ENCODE peak calls at places on chromosome 21, in five cellular contexts. F, B, J, V and Z are unnamed samples.

GRCh38 chr21:31180256-31181088 is 142.2 kb upstream of the KRTAP19-8 start:
- DNase-seq in F (peak; percentile 56), B (peak; percentile 69), J (peak; percentile 68), V (peak; percentile 51), Z (peak; percentile 71)

GRCh38 chr21:21387891-21388290 is 389.7 kb downstream of the NCAM2 start:
- DNase-seq in F (no peak), B (no peak), J (no peak), V (no peak), Z (no peak)

GRCh38 chr21:43793243-43793642 is 3.9 kb downstream of the RRP1 start:
- DNase-seq in F (no peak), B (no peak), J (no peak), V (no peak), Z (no peak)

GRCh38 chr21:15549671-15550070 is 180.1 kb upstream of the USP25 start:
- DNase-seq in F (no peak), B (peak; percentile 67), J (peak; percentile 46), V (no peak), Z (peak; percentile 32)

GRCh38 chr21:44000360-44000759 is 11.7 kb upstream of the TRAPPC10 start:
- DNase-seq in F (no peak), B (no peak), J (no peak), V (no peak), Z (no peak)

GRCh38 chr21:43690346-43690745 is 28.6 kb upstream of the PDXK start:
- DNase-seq in F (no peak), B (no peak), J (no peak), V (no peak), Z (no peak)

GRCh38 chr21:24255591-24255990 is 1351.7 kb downstream of the MRPL39 start:
- DNase-seq in F (no peak), B (no peak), J (no peak), V (no peak), Z (no peak)

GRCh38 chr21:43930074-43930847 is 65.2 kb downstream of the AGPAT3 start:
- DNase-seq in F (no peak), B (no peak), J (no peak), V (no peak), Z (no peak)

GRCh38 chr21:25997788-25998611 is 172.6 kb downstream of the APP start:
- DNase-seq in F (peak; percentile 22), B (peak; percentile 97), J (no peak), V (no peak), Z (peak; percentile 68)

GRCh38 chr21:40173833-40174232 is 306.6 kb downstream of the PCP4 start:
- DNase-seq in F (no peak), B (peak; percentile 33), J (no peak), V (no peak), Z (no peak)

GRCh38 chr21:20537162-20537561 is 461.0 kb upstream of the NCAM2 start:
- DNase-seq in F (no peak), B (no peak), J (no peak), V (no peak), Z (no peak)

GRCh38 chr21:14875704-14876364 is 189.0 kb downstream of the NRIP1 start:
- DNase-seq in F (no peak), B (no peak), J (no peak), V (no peak), Z (no peak)

GRCh38 chr21:40324389-40324788 is 457.2 kb downstream of the PCP4 start:
- DNase-seq in F (no peak), B (no peak), J (no peak), V (no peak), Z (no peak)

GRCh38 chr21:43191521-43191920 is 22.7 kb downstream of the CRYAA start:
- DNase-seq in F (no peak), B (no peak), J (no peak), V (no peak), Z (no peak)

GRCh38 chr21:14492890-14493289 is 53.2 kb downstream of the SAMSN1 start:
- DNase-seq in F (no peak), B (no peak), J (no peak), V (no peak), Z (no peak)

GRCh38 chr21:27633631-27634030 is 666.7 kb upstream of the ADAMTS5 start:
- DNase-seq in F (no peak), B (no peak), J (no peak), V (no peak), Z (no peak)

GRCh38 chr21:20591294-20591693 is 406.9 kb upstream of the NCAM2 start:
- DNase-seq in F (no peak), B (no peak), J (no peak), V (no peak), Z (peak; percentile 29)

DNA sequence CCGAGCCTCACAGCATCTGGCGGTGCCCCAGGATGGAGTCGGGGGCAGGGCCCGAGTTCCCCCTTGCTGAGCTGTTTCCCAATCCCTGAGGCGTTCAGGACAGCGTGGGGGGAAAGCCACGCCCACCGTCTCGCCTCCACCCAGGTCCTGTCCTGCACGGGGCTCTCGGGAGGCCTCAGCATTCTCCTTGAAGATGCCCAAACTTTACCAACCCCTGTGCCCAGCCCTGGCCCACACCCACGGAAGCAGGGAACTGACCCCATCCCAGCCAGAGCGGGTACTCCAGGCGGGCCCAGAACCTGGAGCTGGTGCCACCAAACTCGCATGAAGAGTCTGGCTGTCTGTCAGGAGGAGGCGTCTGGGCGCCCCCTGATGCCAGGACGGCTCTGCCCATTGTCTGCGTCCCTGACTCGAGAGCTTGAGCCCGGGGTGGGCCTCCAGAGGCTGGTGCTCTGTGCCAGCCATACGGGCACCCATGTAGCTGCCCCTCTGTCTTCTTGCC is 35.3 kb upstream of the POFUT2 start:
- DNase-seq in F (no peak), B (no peak), J (peak; percentile 72), V (no peak), Z (no peak)
- TF ChIP-seq EZH2phosphoT487 in F (no peak), B (no peak), J (no peak), V (no peak), Z (no peak)

GRCh38 chr21:34736116-34736870 is 67.5 kb downstream of the CLIC6 start:
- DNase-seq in F (no peak), B (no peak), J (peak; percentile 74), V (no peak), Z (peak; percentile 66)
- TF ChIP-seq EZH2phosphoT487 in F (no peak), B (no peak), J (no peak), V (no peak), Z (no peak)

DNA sequence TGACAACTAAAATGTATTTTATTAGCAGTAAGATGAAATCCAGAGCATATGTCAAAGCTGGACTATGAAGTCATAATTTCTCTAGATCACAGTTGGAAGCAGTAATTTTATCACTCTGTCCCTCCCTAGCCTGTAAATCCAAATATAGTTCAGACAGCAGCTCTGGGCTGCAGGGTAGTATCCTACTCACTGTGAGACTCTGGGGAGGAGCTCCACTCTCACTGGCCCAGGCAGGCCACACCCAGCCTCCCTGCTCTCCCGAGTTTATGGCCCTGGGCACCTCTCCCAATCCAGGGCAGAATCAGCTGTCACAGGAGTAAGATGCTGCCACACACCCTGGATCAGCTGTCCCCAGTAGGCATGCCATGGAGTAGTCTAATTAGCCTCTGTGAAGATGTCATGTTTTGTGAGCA is 131.1 kb downstream of the HLCS start:
- DNase-seq in F (no peak), B (no peak), J (peak; percentile 37), V (no peak), Z (peak; percentile 47)
- TF ChIP-seq EZH2phosphoT487 in F (no peak), B (no peak), J (no peak), V (no peak), Z (no peak)

DNA sequence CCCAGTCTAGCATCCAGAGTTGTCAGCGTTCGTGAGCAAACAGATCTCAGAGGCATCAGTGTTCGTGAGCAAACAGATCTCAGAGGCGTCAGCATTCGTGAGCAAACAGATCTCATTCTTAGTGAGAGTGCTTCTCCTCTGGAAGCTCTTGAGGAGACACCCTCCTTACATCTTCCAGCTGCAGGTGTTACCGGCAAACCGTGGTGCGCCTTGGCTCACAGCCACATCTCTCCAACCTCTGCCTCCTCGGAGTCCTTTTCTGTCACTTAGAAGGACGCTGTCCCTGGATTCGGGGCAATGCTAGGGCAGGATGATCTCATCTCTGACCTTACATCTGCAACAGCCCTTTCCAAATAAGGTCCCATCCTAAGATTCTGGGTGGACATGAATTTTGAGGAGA is 14.6 kb upstream of the UMODL1 start:
- DNase-seq in F (peak; percentile 44), B (no peak), J (peak; percentile 24), V (no peak), Z (peak; percentile 58)
- TF ChIP-seq EZH2phosphoT487 in F (no peak), B (no peak), J (no peak), V (no peak), Z (no peak)

GRCh38 chr21:29524055-29524454 is 225.3 kb downstream of the BACH1 start:
- DNase-seq in F (no peak), B (no peak), J (no peak), V (no peak), Z (no peak)
- TF ChIP-seq EZH2phosphoT487 in F (no peak), B (no peak), J (no peak), V (no peak), Z (no peak)

GRCh38 chr21:18138507-18138906 is 106.1 kb upstream of the CHODL start:
- DNase-seq in F (no peak), B (no peak), J (no peak), V (no peak), Z (no peak)
- TF ChIP-seq EZH2phosphoT487 in F (no peak), B (no peak), J (no peak), V (no peak), Z (no peak)

DNA sequence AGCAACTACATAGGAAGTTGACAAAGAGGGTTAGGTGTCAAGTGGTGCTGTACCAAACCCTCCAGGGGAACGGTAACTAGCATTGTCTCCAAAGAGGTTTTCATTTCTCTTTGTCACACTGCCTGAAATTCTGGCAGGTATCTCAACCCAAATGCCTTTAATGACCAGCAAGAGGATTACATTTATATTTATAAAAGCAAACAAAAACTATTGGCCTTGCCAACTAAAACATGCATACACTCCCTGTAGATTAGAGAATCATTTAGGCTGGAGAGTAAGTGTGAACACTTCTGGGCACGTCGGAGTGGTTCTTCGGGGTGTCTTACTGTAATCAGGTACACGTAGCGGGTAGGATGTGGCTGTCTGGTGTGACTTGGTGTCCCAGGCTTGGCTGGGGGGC is 84.9 kb downstream of the VPS26C start:
- DNase-seq in F (no peak), B (no peak), J (no peak), V (no peak), Z (no peak)
- TF ChIP-seq EZH2phosphoT487 in F (no peak), B (no peak), J (no peak), V (no peak), Z (no peak)

GRCh38 chr21:33478858-33479678 is 706 bp downstream of the TMEM50B start:
- DNase-seq in F (peak; percentile 65), B (peak; percentile 71), J (peak; percentile 75), V (peak; percentile 59), Z (peak; percentile 33)
- TF ChIP-seq EZH2phosphoT487 in F (no peak), B (no peak), J (no peak), V (no peak), Z (no peak)